ENCODE peak calls at places on chromosomes 12 and 14, in five cellular contexts. R is HepG2, J is GM12892, W is K562, G is GM12878. Q is an unnamed sample.
A peak's percentile ranks its signal among the peaks of the same experiment; 100 is the strongest.

GRCh38 chr14:104953896-104954656 is 24.1 kb downstream of the AHNAK2 start:
- DNase-seq in R (no peak), J (no peak), W (no peak), G (no peak), Q (no peak)

GRCh38 chr12:104763163-104763805 is 194.8 kb downstream of the SLC41A2 start:
- DNase-seq in R (no peak), J (no peak), W (no peak), G (no peak), Q (no peak)

GRCh38 chr14:68897559-68898160 is 81.4 kb downstream of the ACTN1 start:
- DNase-seq in R (no peak), J (no peak), W (no peak), G (no peak), Q (no peak)

GRCh38 chr12:109097140-109097434 is 310 bp upstream of the UNG start:
- DNase-seq in R (no peak), J (no peak), W (no peak), G (no peak), Q (no peak)

GRCh38 chr12:88310666-88311065 is 168.6 kb downstream of the TMTC3 start:
- DNase-seq in R (no peak), J (no peak), W (no peak), G (no peak), Q (no peak)

GRCh38 chr12:113819495-113819894 is 146.6 kb downstream of the RBM19 start:
- DNase-seq in R (no peak), J (no peak), W (no peak), G (no peak), Q (no peak)

GRCh38 chr12:94149781-94150482 is 1.6 kb downstream of the PLXNC1 start:
- DNase-seq in R (no peak), J (peak; percentile 37), W (no peak), G (no peak), Q (no peak)

GRCh38 chr14:79597561-79597960 is 613.7 kb downstream of the DIO2 start:
- DNase-seq in R (no peak), J (no peak), W (no peak), G (no peak), Q (no peak)

GRCh38 chr14:49582211-49582977 is 3.8 kb downstream of the RPS29 start:
- DNase-seq in R (no peak), J (no peak), W (no peak), G (no peak), Q (no peak)
- TF ChIP-seq POLR2A in R (peak; percentile 78), J (peak; percentile 63), W (peak; percentile 77), G (no peak), Q (peak; percentile 70)

GRCh38 chr12:92075425-92075891 is 70.2 kb downstream of the BTG1 start:
- DNase-seq in R (no peak), J (no peak), W (peak; percentile 14), G (no peak), Q (peak; percentile 16)
- TF ChIP-seq TAF1 in R (no peak), J (no peak), W (no peak), G (no peak), Q (no peak)

DNA sequence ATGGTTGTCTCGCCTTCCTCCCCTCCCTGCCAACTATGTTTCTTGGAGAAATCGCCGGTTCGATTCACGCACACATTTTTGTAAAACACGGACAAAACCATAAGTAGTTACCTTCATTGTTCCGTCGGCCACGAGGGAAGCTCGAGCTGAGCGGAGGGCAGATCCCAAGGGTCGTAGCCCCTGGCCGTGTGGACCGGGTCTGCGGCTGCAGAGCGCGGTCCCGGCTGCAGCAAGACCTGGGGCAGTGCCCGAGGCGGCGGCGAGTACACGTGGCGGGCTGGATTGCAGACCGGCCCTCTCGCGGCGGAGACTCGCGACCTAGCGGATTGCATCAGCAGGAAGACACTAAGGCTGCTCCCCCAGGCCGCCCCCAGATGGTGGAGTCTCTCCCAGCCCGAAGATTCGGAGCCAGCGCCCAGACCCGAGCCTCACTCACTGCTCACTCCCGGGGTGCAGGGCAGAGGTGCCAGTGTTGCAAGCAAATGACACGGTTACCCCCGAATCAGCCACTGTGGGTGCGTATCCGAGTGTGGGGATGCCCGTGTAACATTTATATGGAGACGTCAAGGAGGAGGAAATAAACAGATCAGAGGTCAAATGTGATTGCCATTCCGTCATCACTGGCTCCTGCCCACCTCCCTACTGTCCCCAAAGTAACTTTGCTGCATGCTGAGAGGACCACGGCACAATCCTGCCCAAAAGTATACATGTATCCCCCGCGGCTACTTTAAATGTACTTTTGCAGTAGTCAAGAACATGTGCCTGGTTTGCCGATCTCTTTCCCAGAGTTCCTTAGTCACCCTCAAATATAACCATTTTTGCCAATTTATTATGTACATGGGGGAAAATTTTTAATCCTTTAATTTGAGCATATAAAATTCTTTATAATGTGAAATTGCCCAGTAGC is at the start of gene BCAT1:
- DNase-seq in R (peak; percentile 61), J (peak; percentile 34), W (peak; percentile 80), G (no peak), Q (no peak)
- TF ChIP-seq POLR2A in R (peak; percentile 78), J (peak; percentile 84), W (peak; percentile 92), G (peak; percentile 88), Q (peak; percentile 52)

GRCh38 chr12:100987552-100988277 is 193.1 kb downstream of the ANO4 start:
- DNase-seq in R (peak; percentile 20), J (peak; percentile 34), W (peak; percentile 12), G (peak; percentile 83), Q (peak; percentile 42)
- TF ChIP-seq TAF1 in R (no peak), J (no peak), W (no peak), G (no peak), Q (no peak)

GRCh38 chr12:119012179-119012578 is 30.8 kb downstream of the SRRM4 start:
- DNase-seq in R (no peak), J (no peak), W (no peak), G (no peak), Q (no peak)

GRCh38 chr12:119011231-119011630 is 29.9 kb downstream of the SRRM4 start:
- DNase-seq in R (no peak), J (no peak), W (no peak), G (no peak), Q (no peak)

GRCh38 chr12:119016715-119017114 is 35.4 kb downstream of the SRRM4 start:
- DNase-seq in R (no peak), J (no peak), W (no peak), G (no peak), Q (no peak)

GRCh38 chr12:119013023-119013422 is 31.7 kb downstream of the SRRM4 start:
- DNase-seq in R (no peak), J (no peak), W (no peak), G (no peak), Q (no peak)

GRCh38 chr12:119014368-119014767 is 33.0 kb downstream of the SRRM4 start:
- DNase-seq in R (no peak), J (no peak), W (no peak), G (no peak), Q (no peak)
- TF ChIP-seq POLR2A in R (no peak), J (no peak), W (no peak), G (no peak), Q (no peak)